ENCODE peak calls at places on chromosomes 11 and 22, in seven cellular contexts. One of them, this sample, is unnamed. For H3K4me1 and H3K9me2, the result is how much of the 10 kb centered on the place peaks cover.

GRCh38 chr22:46337870-46338269 is 2.4 kb downstream of the TRMU start:
- DNase-seq in PC-3: no peak
- DNase-seq in GM23248: peak
- DNase-seq in GM23338: no peak
- DNase-seq in PC-9: no peak
- DNase-seq in OCI-LY7: no peak
- DNase-seq in SK-N-SH: no peak
- DNase-seq in this sample: no peak

GRCh38 chr11:33263549-33263948 is 6.4 kb downstream of the HIPK3 start:
- DNase-seq in PC-3: no peak
- DNase-seq in GM23248: peak
- DNase-seq in GM23338: no peak
- DNase-seq in PC-9: no peak
- DNase-seq in OCI-LY7: no peak
- DNase-seq in SK-N-SH: no peak
- DNase-seq in this sample: no peak

GRCh38 chr11:76577199-76577920 is 93.2 kb downstream of the LRRC32 start:
- DNase-seq in PC-3: peak
- DNase-seq in GM23248: peak
- DNase-seq in GM23338: no peak
- DNase-seq in PC-9: peak
- DNase-seq in OCI-LY7: no peak
- DNase-seq in SK-N-SH: peak
- DNase-seq in this sample: peak

GRCh38 chr11:36069576-36070214 is 125.8 kb downstream of the LDLRAD3 start:
- DNase-seq in PC-3: peak
- DNase-seq in GM23248: no peak
- DNase-seq in GM23338: peak
- DNase-seq in PC-9: peak
- DNase-seq in OCI-LY7: no peak
- DNase-seq in SK-N-SH: peak
- DNase-seq in this sample: peak

GRCh38 chr11:129048911-129049310 is 106.2 kb upstream of the TP53AIP1 start:
- DNase-seq in PC-3: no peak
- DNase-seq in GM23248: no peak
- DNase-seq in GM23338: no peak
- DNase-seq in PC-9: no peak
- DNase-seq in OCI-LY7: no peak
- DNase-seq in SK-N-SH: no peak
- DNase-seq in this sample: no peak

GRCh38 chr22:48929276-48929790 is 898.3 kb downstream of the BRD1 start:
- DNase-seq in PC-3: no peak
- DNase-seq in GM23248: no peak
- DNase-seq in GM23338: no peak
- DNase-seq in PC-9: no peak
- DNase-seq in OCI-LY7: no peak
- DNase-seq in SK-N-SH: no peak
- DNase-seq in this sample: no peak

GRCh38 chr11:12502950-12503579 is 125.7 kb downstream of the PARVA start:
- DNase-seq in PC-3: peak
- DNase-seq in GM23248: no peak
- DNase-seq in GM23338: no peak
- DNase-seq in PC-9: no peak
- DNase-seq in OCI-LY7: no peak
- DNase-seq in SK-N-SH: no peak
- DNase-seq in this sample: no peak

GRCh38 chr11:135017296-135017695 is 605.3 kb upstream of the B3GAT1 start:
- DNase-seq in PC-3: no peak
- DNase-seq in GM23248: no peak
- DNase-seq in GM23338: no peak
- DNase-seq in PC-9: no peak
- DNase-seq in OCI-LY7: no peak
- DNase-seq in SK-N-SH: no peak
- DNase-seq in this sample: no peak

GRCh38 chr11:95338430-95338991 is 107.5 kb upstream of the SESN3 start:
- DNase-seq in PC-3: no peak
- DNase-seq in GM23248: peak
- DNase-seq in GM23338: peak
- DNase-seq in PC-9: no peak
- DNase-seq in OCI-LY7: no peak
- DNase-seq in SK-N-SH: no peak
- DNase-seq in this sample: peak

GRCh38 chr11:107999759-108000455 is 8.8 kb upstream of the CUL5 start:
- DNase-seq in PC-3: peak
- DNase-seq in GM23248: peak
- DNase-seq in GM23338: peak
- DNase-seq in PC-9: no peak
- DNase-seq in OCI-LY7: peak
- DNase-seq in SK-N-SH: peak
- DNase-seq in this sample: peak

GRCh38 chr11:5684627-5685362 is at the start of gene TRIM5:
- DNase-seq in PC-3: peak
- DNase-seq in GM23248: peak
- DNase-seq in GM23338: peak
- DNase-seq in PC-9: peak
- DNase-seq in OCI-LY7: peak
- DNase-seq in SK-N-SH: peak
- DNase-seq in this sample: peak

GRCh38 chr11:61270354-61271070 is 24.6 kb downstream of the VWCE start:
- DNase-seq in PC-3: peak
- DNase-seq in GM23248: peak
- DNase-seq in GM23338: no peak
- DNase-seq in PC-9: no peak
- DNase-seq in OCI-LY7: no peak
- DNase-seq in SK-N-SH: no peak
- DNase-seq in this sample: no peak

GRCh38 chr11:14907411-14908213 is 15.6 kb upstream of the CYP2R1 start:
- DNase-seq in PC-3: peak
- DNase-seq in GM23248: peak
- DNase-seq in GM23338: peak
- DNase-seq in PC-9: peak
- DNase-seq in OCI-LY7: peak
- DNase-seq in SK-N-SH: peak
- DNase-seq in this sample: peak

GRCh38 chr22:20396639-20397038 is 2.7 kb downstream of the ZNF74 start:
- DNase-seq in PC-3: no peak
- DNase-seq in GM23248: peak
- DNase-seq in GM23338: no peak
- DNase-seq in PC-9: no peak
- DNase-seq in OCI-LY7: no peak
- DNase-seq in SK-N-SH: no peak
- DNase-seq in this sample: no peak

DNA sequence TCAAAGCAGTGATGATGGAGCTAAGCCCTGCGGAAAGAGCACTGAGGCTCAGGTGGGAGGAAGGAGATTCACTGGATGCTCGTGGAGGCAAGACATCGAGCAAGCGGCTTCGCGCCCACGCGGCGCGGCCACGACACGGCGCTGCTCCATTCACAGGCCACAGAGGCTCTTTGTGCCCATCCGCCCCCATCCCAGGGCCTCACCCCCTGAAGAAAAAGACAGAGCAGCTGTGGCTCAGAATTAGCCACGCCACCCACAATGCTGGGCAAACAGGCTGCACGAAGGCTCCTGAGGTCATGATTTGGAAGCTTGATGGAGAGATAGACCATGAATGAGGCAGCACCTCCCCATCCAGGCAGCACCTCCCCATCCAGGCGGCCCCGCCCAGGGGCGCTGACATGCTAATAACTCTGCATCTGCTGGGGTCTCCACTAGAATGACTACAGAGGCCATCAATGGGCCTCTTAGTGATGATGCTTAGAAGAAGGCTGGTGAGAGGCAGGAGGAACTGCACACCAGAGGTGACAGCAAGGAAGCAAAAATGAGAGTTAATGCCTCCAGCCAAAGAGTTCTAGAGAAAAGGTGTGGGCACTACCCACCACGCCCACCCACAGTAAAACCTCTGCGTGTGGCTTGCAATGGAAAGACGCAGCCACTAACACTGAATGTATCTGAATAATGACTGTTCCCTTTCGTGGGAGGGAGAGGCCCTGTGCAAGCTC is 43.5 kb downstream of the MYH9 start:
- DNase-seq in PC-3: no peak
- DNase-seq in GM23248: no peak
- DNase-seq in GM23338: no peak
- DNase-seq in PC-9: no peak
- DNase-seq in OCI-LY7: no peak
- DNase-seq in SK-N-SH: no peak
- DNase-seq in this sample: no peak
- H3K4me1 ChIP-seq in PC-3: under half
- H3K4me1 ChIP-seq in GM23248: under half
- H3K4me1 ChIP-seq in GM23338: under half
- H3K4me1 ChIP-seq in PC-9: under half
- H3K4me1 ChIP-seq in OCI-LY7: under half
- H3K4me1 ChIP-seq in SK-N-SH: under half
- H3K4me1 ChIP-seq in this sample: under half

GRCh38 chr11:106974831-106975230 is 43.4 kb downstream of the GUCY1A2 start:
- DNase-seq in PC-3: no peak
- DNase-seq in GM23248: peak
- DNase-seq in GM23338: peak
- DNase-seq in PC-9: no peak
- DNase-seq in OCI-LY7: no peak
- DNase-seq in SK-N-SH: no peak
- DNase-seq in this sample: no peak
- H3K9me2 ChIP-seq in PC-3: under half
- H3K9me2 ChIP-seq in GM23248: under half
- H3K9me2 ChIP-seq in GM23338: under half
- H3K9me2 ChIP-seq in PC-9: under half
- H3K9me2 ChIP-seq in OCI-LY7: under half
- H3K9me2 ChIP-seq in SK-N-SH: under half
- H3K9me2 ChIP-seq in this sample: under half

GRCh38 chr11:115220423-115220822 is 283.8 kb downstream of the CADM1 start:
- DNase-seq in PC-3: no peak
- DNase-seq in GM23248: no peak
- DNase-seq in GM23338: no peak
- DNase-seq in PC-9: no peak
- DNase-seq in OCI-LY7: no peak
- DNase-seq in SK-N-SH: no peak
- DNase-seq in this sample: no peak

GRCh38 chr11:115220881-115221280 is 283.3 kb downstream of the CADM1 start:
- DNase-seq in PC-3: no peak
- DNase-seq in GM23248: no peak
- DNase-seq in GM23338: no peak
- DNase-seq in PC-9: no peak
- DNase-seq in OCI-LY7: no peak
- DNase-seq in SK-N-SH: no peak
- DNase-seq in this sample: no peak

GRCh38 chr11:115222863-115223530 is 281.2 kb downstream of the CADM1 start:
- DNase-seq in PC-3: no peak
- DNase-seq in GM23248: peak
- DNase-seq in GM23338: no peak
- DNase-seq in PC-9: no peak
- DNase-seq in OCI-LY7: peak
- DNase-seq in SK-N-SH: no peak
- DNase-seq in this sample: no peak

GRCh38 chr11:115222218-115222862 is 281.9 kb downstream of the CADM1 start:
- DNase-seq in PC-3: peak
- DNase-seq in GM23248: peak
- DNase-seq in GM23338: peak
- DNase-seq in PC-9: no peak
- DNase-seq in OCI-LY7: peak
- DNase-seq in SK-N-SH: no peak
- DNase-seq in this sample: no peak

DNA sequence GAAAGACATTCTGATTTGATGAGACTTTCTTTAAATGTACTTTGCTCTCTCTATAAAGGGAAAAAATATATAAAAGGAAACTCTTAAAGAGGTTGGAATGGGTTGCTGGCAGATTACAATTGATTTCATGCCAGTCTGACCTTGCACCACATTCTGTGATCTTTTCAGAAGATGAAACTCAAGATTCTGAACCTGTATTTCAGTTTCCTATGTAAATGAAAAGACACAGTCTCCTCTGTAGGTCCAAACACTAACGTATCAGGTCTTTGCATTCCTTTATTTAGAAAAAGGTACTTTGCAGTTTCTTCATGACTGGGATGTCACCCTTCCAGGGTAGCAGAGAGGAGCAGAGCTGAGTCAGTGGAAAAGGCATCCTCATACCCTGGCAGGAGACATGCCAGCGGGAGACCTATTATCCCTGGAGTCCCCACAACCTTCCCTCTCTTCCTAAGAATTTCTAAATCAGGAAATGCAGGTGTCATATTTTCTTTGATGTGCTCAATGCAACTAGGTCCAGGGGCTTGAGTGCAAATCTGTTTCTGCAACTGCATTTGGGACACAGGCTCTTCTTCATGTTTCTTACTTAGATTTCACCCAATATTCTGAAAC is 282.6 kb downstream of the CADM1 start:
- DNase-seq in PC-3: no peak
- DNase-seq in GM23248: peak
- DNase-seq in GM23338: no peak
- DNase-seq in PC-9: no peak
- DNase-seq in OCI-LY7: peak
- DNase-seq in SK-N-SH: no peak
- DNase-seq in this sample: no peak
- H3K4me1 ChIP-seq in PC-3: under half
- H3K4me1 ChIP-seq in GM23248: under half
- H3K4me1 ChIP-seq in GM23338: under half
- H3K4me1 ChIP-seq in PC-9: under half
- H3K4me1 ChIP-seq in OCI-LY7: half or more
- H3K4me1 ChIP-seq in SK-N-SH: under half
- H3K4me1 ChIP-seq in this sample: under half

GRCh38 chr11:66112640-66113098 is 42.6 kb downstream of the PACS1 start:
- DNase-seq in PC-3: peak
- DNase-seq in GM23248: peak
- DNase-seq in GM23338: no peak
- DNase-seq in PC-9: no peak
- DNase-seq in OCI-LY7: peak
- DNase-seq in SK-N-SH: no peak
- DNase-seq in this sample: no peak
- H3K9me2 ChIP-seq in PC-3: under half
- H3K9me2 ChIP-seq in GM23248: under half
- H3K9me2 ChIP-seq in GM23338: under half
- H3K9me2 ChIP-seq in PC-9: under half
- H3K9me2 ChIP-seq in OCI-LY7: under half
- H3K9me2 ChIP-seq in SK-N-SH: under half
- H3K9me2 ChIP-seq in this sample: under half

GRCh38 chr11:65432133-65432650 is 9.6 kb downstream of the NEAT1 start:
- DNase-seq in PC-3: no peak
- DNase-seq in GM23248: peak
- DNase-seq in GM23338: no peak
- DNase-seq in PC-9: no peak
- DNase-seq in OCI-LY7: no peak
- DNase-seq in SK-N-SH: no peak
- DNase-seq in this sample: no peak

GRCh38 chr11:65432686-65433582 is 10.3 kb downstream of the NEAT1 start:
- DNase-seq in PC-3: peak
- DNase-seq in GM23248: peak
- DNase-seq in GM23338: peak
- DNase-seq in PC-9: no peak
- DNase-seq in OCI-LY7: peak
- DNase-seq in SK-N-SH: no peak
- DNase-seq in this sample: no peak

GRCh38 chr11:65430406-65431217 is 8.0 kb downstream of the NEAT1 start:
- DNase-seq in PC-3: peak
- DNase-seq in GM23248: peak
- DNase-seq in GM23338: no peak
- DNase-seq in PC-9: no peak
- DNase-seq in OCI-LY7: peak
- DNase-seq in SK-N-SH: no peak
- DNase-seq in this sample: peak

GRCh38 chr11:65429724-65430405 is 7.3 kb downstream of the NEAT1 start:
- DNase-seq in PC-3: peak
- DNase-seq in GM23248: peak
- DNase-seq in GM23338: peak
- DNase-seq in PC-9: peak
- DNase-seq in OCI-LY7: peak
- DNase-seq in SK-N-SH: no peak
- DNase-seq in this sample: peak

GRCh38 chr11:65431452-65432132 is 9.0 kb downstream of the NEAT1 start:
- DNase-seq in PC-3: no peak
- DNase-seq in GM23248: peak
- DNase-seq in GM23338: no peak
- DNase-seq in PC-9: no peak
- DNase-seq in OCI-LY7: peak
- DNase-seq in SK-N-SH: no peak
- DNase-seq in this sample: no peak
- H3K4me1 ChIP-seq in PC-3: under half
- H3K4me1 ChIP-seq in GM23248: under half
- H3K4me1 ChIP-seq in GM23338: under half
- H3K4me1 ChIP-seq in PC-9: under half
- H3K4me1 ChIP-seq in OCI-LY7: half or more
- H3K4me1 ChIP-seq in SK-N-SH: under half
- H3K4me1 ChIP-seq in this sample: under half

This sample was measured in hepatocyte.